ENCODE peak calls at places on chromosomes 6 and 20, in six cellular contexts. One of them, this sample, is unnamed.

GRCh38 chr20:5135363-5136012 is 8.7 kb downstream of the CDS2 start:
- DNase-seq in fibroblast of the aortic adventitia: no peak
- DNase-seq in astrocyte of the spinal cord: no peak
- DNase-seq in mammary epithelial cell: no peak
- DNase-seq in upper lobe of right lung: no peak
- DNase-seq in cardiac fibroblast: no peak
- DNase-seq in this sample: no peak

GRCh38 chr6:6678811-6679210 is 90.3 kb downstream of the LY86 start:
- DNase-seq in fibroblast of the aortic adventitia: no peak
- DNase-seq in astrocyte of the spinal cord: no peak
- DNase-seq in mammary epithelial cell: no peak
- DNase-seq in upper lobe of right lung: no peak
- DNase-seq in cardiac fibroblast: no peak
- DNase-seq in this sample: no peak

GRCh38 chr6:69729870-69730449 is 66.8 kb downstream of the LMBRD1 start:
- DNase-seq in fibroblast of the aortic adventitia: peak
- DNase-seq in astrocyte of the spinal cord: peak
- DNase-seq in mammary epithelial cell: no peak
- DNase-seq in upper lobe of right lung: no peak
- DNase-seq in cardiac fibroblast: peak
- DNase-seq in this sample: peak

GRCh38 chr6:121451250-121451649 is 15.8 kb downstream of the GJA1 start:
- DNase-seq in fibroblast of the aortic adventitia: no peak
- DNase-seq in astrocyte of the spinal cord: no peak
- DNase-seq in mammary epithelial cell: no peak
- DNase-seq in upper lobe of right lung: no peak
- DNase-seq in cardiac fibroblast: no peak
- DNase-seq in this sample: no peak

GRCh38 chr6:31700716-31701401 is 2.3 kb downstream of the ABHD16A start:
- DNase-seq in fibroblast of the aortic adventitia: no peak
- DNase-seq in astrocyte of the spinal cord: no peak
- DNase-seq in mammary epithelial cell: no peak
- DNase-seq in upper lobe of right lung: no peak
- DNase-seq in cardiac fibroblast: no peak
- DNase-seq in this sample: no peak

GRCh38 chr6:88910922-88911778 is 52.3 kb downstream of the RNGTT start:
- DNase-seq in fibroblast of the aortic adventitia: peak
- DNase-seq in astrocyte of the spinal cord: peak
- DNase-seq in mammary epithelial cell: no peak
- DNase-seq in upper lobe of right lung: no peak
- DNase-seq in cardiac fibroblast: peak
- DNase-seq in this sample: no peak

GRCh38 chr6:1586861-1587450 is 22.8 kb upstream of the FOXC1 start:
- DNase-seq in fibroblast of the aortic adventitia: no peak
- DNase-seq in astrocyte of the spinal cord: no peak
- DNase-seq in mammary epithelial cell: no peak
- DNase-seq in upper lobe of right lung: no peak
- DNase-seq in cardiac fibroblast: no peak
- DNase-seq in this sample: no peak

GRCh38 chr6:30169658-30170614 is 6.6 kb downstream of the TRIM15 start:
- DNase-seq in fibroblast of the aortic adventitia: peak
- DNase-seq in astrocyte of the spinal cord: peak
- DNase-seq in mammary epithelial cell: peak
- DNase-seq in upper lobe of right lung: no peak
- DNase-seq in cardiac fibroblast: peak
- DNase-seq in this sample: peak

GRCh38 chr6:3383525-3383924 is 73.3 kb downstream of the SLC22A23 start:
- DNase-seq in fibroblast of the aortic adventitia: peak
- DNase-seq in astrocyte of the spinal cord: peak
- DNase-seq in mammary epithelial cell: peak
- DNase-seq in upper lobe of right lung: no peak
- DNase-seq in cardiac fibroblast: peak
- DNase-seq in this sample: peak

GRCh38 chr20:5987383-5987782 is 36.9 kb downstream of the MCM8 start:
- DNase-seq in fibroblast of the aortic adventitia: no peak
- DNase-seq in astrocyte of the spinal cord: no peak
- DNase-seq in mammary epithelial cell: no peak
- DNase-seq in upper lobe of right lung: no peak
- DNase-seq in cardiac fibroblast: no peak
- DNase-seq in this sample: no peak

GRCh38 chr20:53943522-53944291 is 126.7 kb downstream of the BCAS1 start:
- DNase-seq in fibroblast of the aortic adventitia: peak
- DNase-seq in astrocyte of the spinal cord: peak
- DNase-seq in mammary epithelial cell: no peak
- DNase-seq in upper lobe of right lung: no peak
- DNase-seq in cardiac fibroblast: peak
- DNase-seq in this sample: peak

GRCh38 chr6:10850728-10851127 is 12.4 kb upstream of the MAK start:
- DNase-seq in fibroblast of the aortic adventitia: no peak
- DNase-seq in astrocyte of the spinal cord: no peak
- DNase-seq in mammary epithelial cell: no peak
- DNase-seq in upper lobe of right lung: no peak
- DNase-seq in cardiac fibroblast: no peak
- DNase-seq in this sample: no peak

GRCh38 chr6:53107091-53107490 is 41.5 kb downstream of the GCM1 start:
- DNase-seq in fibroblast of the aortic adventitia: peak
- DNase-seq in astrocyte of the spinal cord: peak
- DNase-seq in mammary epithelial cell: peak
- DNase-seq in upper lobe of right lung: no peak
- DNase-seq in cardiac fibroblast: peak
- DNase-seq in this sample: peak

GRCh38 chr6:72954736-72955135 is 270.6 kb downstream of the KHDC1L start:
- DNase-seq in fibroblast of the aortic adventitia: peak
- DNase-seq in astrocyte of the spinal cord: peak
- DNase-seq in mammary epithelial cell: no peak
- DNase-seq in upper lobe of right lung: no peak
- DNase-seq in cardiac fibroblast: no peak
- DNase-seq in this sample: no peak

GRCh38 chr6:143842468-143842901 is 653 bp upstream of the LTV1 start:
- DNase-seq in fibroblast of the aortic adventitia: no peak
- DNase-seq in astrocyte of the spinal cord: no peak
- DNase-seq in mammary epithelial cell: no peak
- DNase-seq in upper lobe of right lung: no peak
- DNase-seq in cardiac fibroblast: no peak
- DNase-seq in this sample: no peak

GRCh38 chr6:119148102-119148824 is 69.8 kb upstream of the FAM184A start:
- DNase-seq in fibroblast of the aortic adventitia: peak
- DNase-seq in astrocyte of the spinal cord: peak
- DNase-seq in mammary epithelial cell: peak
- DNase-seq in upper lobe of right lung: no peak
- DNase-seq in cardiac fibroblast: peak
- DNase-seq in this sample: peak

GRCh38 chr6:166433096-166433495 is 50.4 kb upstream of the MPC1 start:
- DNase-seq in fibroblast of the aortic adventitia: no peak
- DNase-seq in astrocyte of the spinal cord: no peak
- DNase-seq in mammary epithelial cell: no peak
- DNase-seq in upper lobe of right lung: peak
- DNase-seq in cardiac fibroblast: no peak
- DNase-seq in this sample: no peak

GRCh38 chr20:2756056-2756611 is 44.3 kb downstream of the CPXM1 start:
- DNase-seq in fibroblast of the aortic adventitia: peak
- DNase-seq in astrocyte of the spinal cord: peak
- DNase-seq in mammary epithelial cell: no peak
- DNase-seq in upper lobe of right lung: no peak
- DNase-seq in cardiac fibroblast: peak
- DNase-seq in this sample: peak

GRCh38 chr6:124973780-124974179 is 11.5 kb downstream of the RNF217 start:
- DNase-seq in fibroblast of the aortic adventitia: no peak
- DNase-seq in astrocyte of the spinal cord: no peak
- DNase-seq in mammary epithelial cell: no peak
- DNase-seq in upper lobe of right lung: no peak
- DNase-seq in cardiac fibroblast: no peak
- DNase-seq in this sample: no peak

GRCh38 chr6:90088009-90088408 is 193.7 kb downstream of the GJA10 start:
- DNase-seq in fibroblast of the aortic adventitia: peak
- DNase-seq in astrocyte of the spinal cord: peak
- DNase-seq in mammary epithelial cell: peak
- DNase-seq in upper lobe of right lung: no peak
- DNase-seq in cardiac fibroblast: peak
- DNase-seq in this sample: peak

GRCh38 chr6:133447924-133448323 is 206.8 kb downstream of the EYA4 start:
- DNase-seq in fibroblast of the aortic adventitia: peak
- DNase-seq in astrocyte of the spinal cord: peak
- DNase-seq in mammary epithelial cell: peak
- DNase-seq in upper lobe of right lung: no peak
- DNase-seq in cardiac fibroblast: peak
- DNase-seq in this sample: peak

DNA sequence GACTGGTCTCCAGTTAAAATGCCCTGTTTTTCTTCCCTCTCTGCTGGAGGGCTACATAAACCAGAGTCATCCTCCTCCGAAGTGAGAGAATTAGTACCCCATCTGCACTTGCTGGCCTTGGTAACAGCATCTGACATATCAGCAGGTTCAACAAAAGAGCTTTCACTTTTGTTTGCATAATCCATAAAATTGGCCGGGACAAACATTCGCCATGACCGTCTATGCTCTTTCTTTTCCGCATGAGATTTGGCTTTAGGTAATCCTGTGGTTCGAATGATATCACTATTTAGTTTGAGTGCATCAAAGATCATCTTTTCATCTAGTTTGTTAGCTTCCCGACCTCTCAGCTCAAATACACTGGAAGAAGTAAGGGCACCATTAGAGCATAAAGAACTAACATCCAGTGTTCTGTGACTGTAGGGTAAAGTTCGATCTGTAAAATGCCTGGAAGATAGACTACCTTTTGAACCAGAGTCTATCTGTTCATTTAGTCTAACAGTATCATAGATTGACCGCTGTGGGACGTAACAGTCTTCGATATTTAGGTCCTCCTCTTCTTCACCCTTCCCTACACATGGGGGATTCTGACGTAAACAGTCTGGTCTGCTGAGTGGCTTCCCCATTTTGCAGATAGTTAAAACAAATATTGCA is 101.6 kb downstream of the DST start:
- DNase-seq in fibroblast of the aortic adventitia: peak
- DNase-seq in astrocyte of the spinal cord: no peak
- DNase-seq in mammary epithelial cell: no peak
- DNase-seq in upper lobe of right lung: no peak
- DNase-seq in cardiac fibroblast: no peak
- DNase-seq in this sample: peak
- H3K4me3 ChIP-seq in fibroblast of the aortic adventitia: peak
- H3K4me3 ChIP-seq in astrocyte of the spinal cord: peak
- H3K4me3 ChIP-seq in mammary epithelial cell: peak
- H3K4me3 ChIP-seq in upper lobe of right lung: peak
- H3K4me3 ChIP-seq in cardiac fibroblast: peak
- H3K4me3 ChIP-seq in this sample: peak

DNA sequence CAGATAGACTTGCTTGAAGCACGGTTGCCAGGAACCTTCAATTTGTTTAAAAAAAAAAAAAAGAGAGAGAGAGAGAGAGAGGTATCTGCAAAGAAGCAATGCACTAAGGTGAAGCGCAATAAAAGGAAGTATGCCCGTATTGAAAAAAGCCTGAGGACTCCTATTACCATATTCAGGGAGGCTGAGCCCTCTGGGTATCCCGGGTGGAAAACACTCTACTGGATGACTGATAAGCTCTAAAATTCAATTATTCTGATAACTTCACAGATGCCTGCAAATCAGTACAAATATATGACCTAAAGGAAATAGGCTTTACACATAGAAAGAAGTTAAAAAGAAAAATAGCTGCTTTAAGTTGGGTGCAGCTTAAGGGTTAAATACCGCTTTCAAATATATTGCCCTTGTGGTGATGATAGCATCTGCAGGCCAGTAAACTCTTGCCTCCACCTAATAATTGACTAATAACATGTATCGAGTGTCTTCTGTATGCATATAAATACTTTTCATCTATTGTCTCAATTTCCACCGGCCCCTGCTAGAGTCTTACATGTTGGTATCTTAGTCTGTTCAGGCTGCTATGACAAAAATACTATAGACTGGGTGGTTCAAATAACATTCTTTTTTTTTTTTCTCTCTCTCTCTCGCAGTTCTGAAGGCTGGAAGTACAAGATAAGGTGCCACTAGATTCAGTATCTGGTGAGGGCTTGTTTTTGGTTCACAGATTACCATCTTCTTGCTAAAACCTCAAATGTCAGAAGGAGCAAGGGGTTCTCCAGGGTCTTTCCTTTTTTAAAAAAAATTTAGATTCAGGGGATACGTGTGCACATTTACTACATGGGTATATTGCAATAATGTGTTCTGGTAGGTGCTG is 187.4 kb upstream of the JARID2 start:
- DNase-seq in fibroblast of the aortic adventitia: no peak
- DNase-seq in astrocyte of the spinal cord: no peak
- DNase-seq in mammary epithelial cell: no peak
- DNase-seq in upper lobe of right lung: no peak
- DNase-seq in cardiac fibroblast: no peak
- DNase-seq in this sample: no peak
- TF ChIP-seq CTCF in fibroblast of the aortic adventitia: no peak
- TF ChIP-seq CTCF in astrocyte of the spinal cord: no peak
- TF ChIP-seq CTCF in mammary epithelial cell: no peak
- TF ChIP-seq CTCF in upper lobe of right lung: no peak
- TF ChIP-seq CTCF in cardiac fibroblast: no peak
- TF ChIP-seq CTCF in this sample: no peak

DNA sequence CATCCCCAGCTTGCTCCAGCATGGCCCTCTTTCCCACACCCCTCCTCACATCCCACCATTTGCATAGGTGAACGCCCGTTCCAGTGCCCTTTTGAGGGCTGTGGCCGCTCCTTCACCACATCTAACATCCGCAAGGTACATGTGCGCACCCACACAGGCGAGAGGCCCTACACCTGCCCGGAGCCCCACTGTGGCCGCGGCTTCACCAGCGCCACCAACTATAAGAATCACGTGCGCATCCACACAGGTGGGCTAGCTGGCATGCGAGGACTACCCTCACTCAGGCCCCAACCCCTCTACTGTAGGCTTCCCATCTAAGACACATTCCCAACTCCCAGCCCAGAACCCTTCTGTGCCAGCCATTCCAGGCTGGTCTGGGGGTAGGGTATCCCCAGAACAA is 6.1 kb upstream of the DEF6 start:
- DNase-seq in fibroblast of the aortic adventitia: no peak
- DNase-seq in astrocyte of the spinal cord: no peak
- DNase-seq in mammary epithelial cell: no peak
- DNase-seq in upper lobe of right lung: no peak
- DNase-seq in cardiac fibroblast: no peak
- DNase-seq in this sample: no peak
- H3K4me3 ChIP-seq in fibroblast of the aortic adventitia: no peak
- H3K4me3 ChIP-seq in astrocyte of the spinal cord: no peak
- H3K4me3 ChIP-seq in mammary epithelial cell: no peak
- H3K4me3 ChIP-seq in upper lobe of right lung: no peak
- H3K4me3 ChIP-seq in cardiac fibroblast: no peak
- H3K4me3 ChIP-seq in this sample: no peak

GRCh38 chr20:48405909-48406308 is 421.9 kb downstream of the PREX1 start:
- DNase-seq in fibroblast of the aortic adventitia: no peak
- DNase-seq in astrocyte of the spinal cord: no peak
- DNase-seq in mammary epithelial cell: no peak
- DNase-seq in upper lobe of right lung: no peak
- DNase-seq in cardiac fibroblast: no peak
- DNase-seq in this sample: no peak
- TF ChIP-seq CTCF in fibroblast of the aortic adventitia: no peak
- TF ChIP-seq CTCF in astrocyte of the spinal cord: no peak
- TF ChIP-seq CTCF in mammary epithelial cell: no peak
- TF ChIP-seq CTCF in upper lobe of right lung: no peak
- TF ChIP-seq CTCF in cardiac fibroblast: no peak
- TF ChIP-seq CTCF in this sample: no peak

GRCh38 chr6:71290611-71291010 is 2.0 kb downstream of the OGFRL1 start:
- DNase-seq in fibroblast of the aortic adventitia: no peak
- DNase-seq in astrocyte of the spinal cord: no peak
- DNase-seq in mammary epithelial cell: no peak
- DNase-seq in upper lobe of right lung: no peak
- DNase-seq in cardiac fibroblast: no peak
- DNase-seq in this sample: no peak
- H3K4me3 ChIP-seq in fibroblast of the aortic adventitia: no peak
- H3K4me3 ChIP-seq in astrocyte of the spinal cord: no peak
- H3K4me3 ChIP-seq in mammary epithelial cell: peak
- H3K4me3 ChIP-seq in upper lobe of right lung: peak
- H3K4me3 ChIP-seq in cardiac fibroblast: peak
- H3K4me3 ChIP-seq in this sample: no peak

GRCh38 chr6:39184906-39185580 is 44.2 kb downstream of the KCNK5 start:
- DNase-seq in fibroblast of the aortic adventitia: no peak
- DNase-seq in astrocyte of the spinal cord: no peak
- DNase-seq in mammary epithelial cell: peak
- DNase-seq in upper lobe of right lung: peak
- DNase-seq in cardiac fibroblast: no peak
- DNase-seq in this sample: no peak
- TF ChIP-seq CTCF in fibroblast of the aortic adventitia: no peak
- TF ChIP-seq CTCF in astrocyte of the spinal cord: no peak
- TF ChIP-seq CTCF in mammary epithelial cell: no peak
- TF ChIP-seq CTCF in upper lobe of right lung: no peak
- TF ChIP-seq CTCF in cardiac fibroblast: no peak
- TF ChIP-seq CTCF in this sample: no peak

This sample was measured in fibroblast of mammary gland.